ENCODE peak calls at places on chromosomes 16 and 17, in nine cellular contexts. R is ovary, A is HCT116, B is heart right ventricle, L is brain microvascular endothelial cell, O is MM.1S, E is sigmoid colon, W is cardiac muscle cell, J is mammary epithelial cell. T is an unnamed sample.

GRCh38 chr16:77059441-77059840 is 131.5 kb upstream of the MON1B start:
- DNase-seq in R (no peak), A (no peak), B (no peak), L (no peak), O (no peak), E (no peak), W (peak), J (no peak), T (no peak)

GRCh38 chr16:4273858-4274291 is 1.1 kb upstream of the TFAP4 start:
- DNase-seq in R (peak), A (peak), B (peak), L (no peak), O (peak), E (peak), W (peak), J (peak), T (peak)

GRCh38 chr17:27339836-27340550 is 46.1 kb downstream of the WSB1 start:
- DNase-seq in R (no peak), A (peak), B (no peak), L (no peak), O (no peak), E (no peak), W (no peak), J (peak), T (peak)

GRCh38 chr17:3732171-3732570 is 8.5 kb downstream of the HASPIN start:
- DNase-seq in R (no peak), A (no peak), B (no peak), L (peak), O (peak), E (peak), W (no peak), J (no peak), T (peak)

GRCh38 chr17:46777943-46778915 is 40.3 kb downstream of the WNT3 start:
- DNase-seq in R (no peak), A (no peak), B (no peak), L (no peak), O (no peak), E (no peak), W (peak), J (no peak), T (no peak)

GRCh38 chr16:55499951-55500350 is 8.9 kb upstream of the LPCAT2 start:
- DNase-seq in R (no peak), A (peak), B (no peak), L (peak), O (no peak), E (peak), W (peak), J (peak), T (no peak)

GRCh38 chr16:4927661-4928060 is 9.3 kb downstream of the PPL start:
- DNase-seq in R (no peak), A (no peak), B (no peak), L (no peak), O (no peak), E (no peak), W (no peak), J (no peak), T (no peak)

GRCh38 chr16:56558024-56558747 is 6.7 kb upstream of the MT4 start:
- DNase-seq in R (peak), A (no peak), B (no peak), L (peak), O (no peak), E (no peak), W (no peak), J (peak), T (no peak)

GRCh38 chr16:2149630-2150417 is 1.4 kb downstream of the RAB26 start:
- DNase-seq in R (no peak), A (no peak), B (no peak), L (no peak), O (peak), E (no peak), W (no peak), J (no peak), T (peak)

GRCh38 chr17:22703786-22704441 is 1011.6 kb downstream of the KCNJ18 start:
- DNase-seq in R (no peak), A (no peak), B (no peak), L (no peak), O (no peak), E (peak), W (no peak), J (no peak), T (no peak)

GRCh38 chr17:2974347-2974746 is 89.1 kb downstream of the OR1D5 start:
- DNase-seq in R (no peak), A (no peak), B (no peak), L (no peak), O (no peak), E (no peak), W (no peak), J (no peak), T (no peak)

GRCh38 chr16:18979936-18980335 is 3.8 kb upstream of the TMC7 start:
- DNase-seq in R (no peak), A (no peak), B (no peak), L (no peak), O (no peak), E (no peak), W (no peak), J (no peak), T (no peak)

GRCh38 chr16:6828690-6829089 is 504.0 kb upstream of the RBFOX1 start:
- DNase-seq in R (no peak), A (no peak), B (no peak), L (no peak), O (no peak), E (no peak), W (no peak), J (no peak), T (no peak)

GRCh38 chr17:42699415-42699740 is 17.0 kb downstream of the CNTNAP1 start:
- DNase-seq in R (no peak), A (no peak), B (no peak), L (no peak), O (no peak), E (no peak), W (no peak), J (no peak), T (no peak)

GRCh38 chr17:49993423-49994037 is 1.5 kb downstream of the DLX3 start:
- DNase-seq in R (no peak), A (no peak), B (no peak), L (no peak), O (no peak), E (no peak), W (peak), J (no peak), T (peak)

GRCh38 chr17:80995131-80995530 is 3.5 kb downstream of the CHMP6 start:
- DNase-seq in R (no peak), A (no peak), B (no peak), L (no peak), O (no peak), E (no peak), W (no peak), J (no peak), T (no peak)

GRCh38 chr17:76645481-76645880 is 1.9 kb upstream of the ST6GALNAC1 start:
- DNase-seq in R (no peak), A (no peak), B (no peak), L (no peak), O (no peak), E (no peak), W (no peak), J (no peak), T (no peak)

GRCh38 chr17:4945176-4945943 is 3.0 kb downstream of the PFN1 start:
- DNase-seq in R (peak), A (peak), B (peak), L (peak), O (peak), E (peak), W (no peak), J (peak), T (peak)

GRCh38 chr16:58025351-58026138 is at the start of gene MMP15:
- DNase-seq in R (peak), A (peak), B (peak), L (peak), O (peak), E (peak), W (peak), J (peak), T (peak)

GRCh38 chr16:58022601-58023371 is 2.8 kb upstream of the MMP15 start:
- DNase-seq in R (peak), A (no peak), B (peak), L (peak), O (no peak), E (peak), W (no peak), J (peak), T (no peak)

GRCh38 chr16:58026139-58026704 is 668 bp downstream of the MMP15 start:
- DNase-seq in R (peak), A (no peak), B (peak), L (peak), O (no peak), E (peak), W (no peak), J (peak), T (peak)

GRCh38 chr16:58024673-58025350 is 742 bp upstream of the MMP15 start:
- DNase-seq in R (no peak), A (peak), B (peak), L (no peak), O (no peak), E (no peak), W (peak), J (no peak), T (peak)

GRCh38 chr16:58024347-58024672 is 1.2 kb upstream of the MMP15 start:
- DNase-seq in R (no peak), A (no peak), B (no peak), L (no peak), O (no peak), E (no peak), W (no peak), J (no peak), T (no peak)
- H3K4me3 ChIP-seq in R (no peak), A (peak), B (peak), L (no peak), O (no peak), E (peak), W (no peak), J (no peak), T (no peak)

GRCh38 chr17:65015855-65016254 is 40.7 kb downstream of the GNA13 start:
- DNase-seq in R (no peak), A (no peak), B (no peak), L (no peak), O (no peak), E (no peak), W (no peak), J (no peak), T (no peak)

GRCh38 chr17:65020284-65020683 is 36.3 kb downstream of the GNA13 start:
- DNase-seq in R (no peak), A (no peak), B (no peak), L (no peak), O (no peak), E (no peak), W (no peak), J (peak), T (no peak)

GRCh38 chr17:65018612-65019290 is 37.8 kb downstream of the GNA13 start:
- DNase-seq in R (no peak), A (no peak), B (no peak), L (no peak), O (no peak), E (no peak), W (peak), J (peak), T (no peak)

GRCh38 chr17:65013613-65014391 is 42.7 kb downstream of the GNA13 start:
- DNase-seq in R (no peak), A (peak), B (no peak), L (peak), O (no peak), E (no peak), W (no peak), J (peak), T (peak)

GRCh38 chr17:65017375-65017774 is 39.2 kb downstream of the GNA13 start:
- DNase-seq in R (no peak), A (no peak), B (no peak), L (no peak), O (no peak), E (no peak), W (no peak), J (no peak), T (no peak)
- TF ChIP-seq CTCF in R (no peak), A (no peak), B (no peak), L (no peak), O (no peak), E (no peak), W (no peak), J (no peak), T (no peak)

GRCh38 chr16:67483150-67483549 is at the start of gene AGRP:
- DNase-seq in R (no peak), A (no peak), B (no peak), L (no peak), O (no peak), E (no peak), W (no peak), J (no peak), T (no peak)
- H3K4me3 ChIP-seq in R (no peak), A (no peak), B (no peak), L (no peak), O (peak), E (no peak), W (no peak), J (no peak), T (peak)

GRCh38 chr16:27313422-27314160 is at the start of gene IL4R:
- DNase-seq in R (peak), A (peak), B (peak), L (peak), O (peak), E (peak), W (peak), J (peak), T (peak)
- TF ChIP-seq CTCF in R (no peak), A (no peak), B (no peak), L (no peak), O (no peak), E (no peak), W (no peak), J (no peak), T (no peak)

DNA sequence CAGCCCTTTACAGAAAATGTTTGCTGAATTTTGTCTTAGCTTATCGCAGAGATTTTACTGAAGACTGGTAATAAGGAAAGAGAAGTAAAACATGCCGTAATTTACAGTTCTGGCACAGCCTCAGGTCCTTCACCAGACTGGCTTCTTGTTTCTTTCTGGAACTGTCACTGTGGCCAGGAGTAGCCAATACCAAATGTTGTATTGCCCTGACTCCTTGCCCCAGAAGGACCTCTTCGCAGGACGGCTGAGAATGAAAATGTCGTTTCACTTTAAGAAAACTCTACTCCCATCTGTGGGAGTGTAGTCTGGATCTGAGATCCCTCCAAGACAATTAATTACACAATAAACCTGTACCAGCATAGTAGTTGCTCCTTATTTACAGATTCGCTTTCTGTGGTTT is 95.0 kb upstream of the GOT2 start:
- DNase-seq in R (no peak), A (no peak), B (no peak), L (no peak), O (no peak), E (no peak), W (no peak), J (no peak), T (no peak)
- H3K4me3 ChIP-seq in R (no peak), A (no peak), B (no peak), L (no peak), O (no peak), E (no peak), W (no peak), J (no peak), T (no peak)

DNA sequence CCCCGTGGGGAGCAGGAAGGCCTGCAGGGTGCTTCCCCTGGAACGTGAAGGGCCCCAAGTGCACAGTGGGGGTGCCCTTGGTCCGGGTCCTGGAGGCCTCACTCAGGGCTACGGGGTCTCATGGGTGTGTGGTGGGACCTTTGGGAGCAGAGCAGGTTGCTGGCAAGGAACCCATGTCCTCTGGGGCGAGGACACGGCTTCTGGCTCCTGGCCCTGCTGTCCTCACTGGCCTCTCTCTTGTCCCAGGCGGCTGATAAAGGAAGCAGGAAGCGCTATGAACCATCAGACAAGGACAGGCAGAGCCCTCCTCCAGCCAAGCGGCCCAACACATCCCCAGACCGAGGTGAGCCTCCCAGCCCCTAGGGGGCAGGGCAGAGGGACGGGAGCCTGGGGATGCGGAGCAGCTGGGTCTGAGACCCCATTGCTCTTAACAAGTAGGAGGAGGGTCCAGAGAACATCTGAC is 9.8 kb upstream of the IL17C start:
- DNase-seq in R (no peak), A (no peak), B (peak), L (no peak), O (no peak), E (no peak), W (peak), J (no peak), T (no peak)
- TF ChIP-seq CTCF in R (no peak), A (peak), B (peak), L (peak), O (peak), E (no peak), W (peak), J (no peak), T (peak)

GRCh38 chr16:14004031-14004718 is 66.9 kb upstream of the MRTFB start:
- DNase-seq in R (peak), A (no peak), B (peak), L (no peak), O (no peak), E (no peak), W (no peak), J (no peak), T (no peak)

GRCh38 chr16:14001521-14001920 is 69.6 kb upstream of the MRTFB start:
- DNase-seq in R (no peak), A (no peak), B (no peak), L (no peak), O (no peak), E (no peak), W (no peak), J (no peak), T (no peak)

GRCh38 chr16:14002416-14002815 is 68.7 kb upstream of the MRTFB start:
- DNase-seq in R (no peak), A (no peak), B (no peak), L (no peak), O (no peak), E (no peak), W (no peak), J (no peak), T (no peak)

GRCh38 chr16:14004719-14005315 is 66.3 kb upstream of the MRTFB start:
- DNase-seq in R (no peak), A (no peak), B (no peak), L (no peak), O (no peak), E (no peak), W (no peak), J (no peak), T (no peak)

DNA sequence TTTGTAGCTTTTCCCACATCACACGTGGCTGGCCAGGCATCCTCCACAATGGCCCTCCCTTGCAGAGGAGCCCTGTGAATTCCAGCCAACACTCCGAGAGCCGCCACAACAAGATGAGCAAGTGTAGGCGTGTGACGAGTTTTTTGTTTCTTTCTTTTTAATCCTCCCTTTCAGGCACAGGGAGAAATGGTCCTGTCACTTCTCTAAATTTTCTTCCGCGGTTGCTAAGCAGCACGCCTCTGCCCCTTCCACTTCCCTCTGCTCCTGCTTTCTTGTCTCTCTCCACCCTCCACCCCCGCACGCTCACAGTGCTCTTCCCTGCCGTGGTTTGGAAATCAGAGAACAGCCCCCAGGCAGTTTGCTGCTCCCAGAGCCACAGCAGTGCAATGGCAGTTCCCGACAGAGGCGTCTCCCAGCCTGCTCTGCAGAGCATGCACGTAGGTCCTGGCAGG is 68.0 kb upstream of the MRTFB start:
- DNase-seq in R (peak), A (no peak), B (peak), L (peak), O (no peak), E (peak), W (peak), J (peak), T (no peak)
- H3K4me3 ChIP-seq in R (peak), A (no peak), B (no peak), L (peak), O (no peak), E (peak), W (no peak), J (peak), T (no peak)

GRCh38 chr17:36611345-36612072 is 10.1 kb downstream of the MRM1 start:
- DNase-seq in R (no peak), A (no peak), B (no peak), L (peak), O (no peak), E (no peak), W (no peak), J (peak), T (no peak)

GRCh38 chr17:36609498-36609862 is 8.1 kb downstream of the MRM1 start:
- DNase-seq in R (no peak), A (no peak), B (no peak), L (no peak), O (no peak), E (no peak), W (no peak), J (no peak), T (no peak)

GRCh38 chr17:36610472-36610871 is 9.1 kb downstream of the MRM1 start:
- DNase-seq in R (no peak), A (no peak), B (no peak), L (no peak), O (no peak), E (no peak), W (no peak), J (peak), T (no peak)

GRCh38 chr17:36608280-36608679 is 6.9 kb downstream of the MRM1 start:
- DNase-seq in R (no peak), A (no peak), B (no peak), L (no peak), O (no peak), E (no peak), W (no peak), J (no peak), T (no peak)

DNA sequence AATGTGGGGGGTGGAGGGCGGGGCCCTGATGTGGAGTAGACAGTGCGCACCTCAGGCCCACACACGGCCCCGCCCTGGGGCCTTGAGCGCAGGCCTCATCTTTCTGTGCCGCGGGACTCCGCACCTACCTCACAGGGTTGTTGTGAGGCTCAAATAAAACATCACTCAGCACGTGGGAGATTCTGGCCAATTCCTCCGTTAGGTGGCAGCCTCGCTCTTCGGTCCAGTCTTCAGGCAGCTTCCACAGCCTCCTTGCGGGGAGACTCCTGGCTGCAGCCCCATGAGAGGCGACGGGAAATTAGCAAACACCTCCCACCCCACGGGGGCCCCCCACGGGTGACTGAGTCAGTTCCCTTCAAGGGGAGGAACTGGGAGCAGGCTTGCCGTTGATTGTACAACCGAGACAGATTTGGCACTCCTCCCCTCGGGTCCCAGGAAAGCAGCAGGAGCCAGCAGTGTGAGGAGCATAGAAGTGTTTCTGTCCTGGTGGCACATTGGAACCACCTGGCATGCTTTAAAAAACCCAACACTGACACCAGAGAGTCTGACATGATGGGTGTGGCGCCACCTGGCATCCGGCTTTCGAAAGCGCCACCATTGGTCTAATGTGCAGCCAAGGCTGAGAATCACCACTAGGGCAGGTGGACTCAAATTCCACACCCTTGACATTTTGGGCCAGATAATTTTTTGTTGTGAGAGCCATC is 7.6 kb downstream of the MRM1 start:
- DNase-seq in R (peak), A (peak), B (no peak), L (peak), O (peak), E (no peak), W (peak), J (peak), T (peak)
- TF ChIP-seq CTCF in R (no peak), A (peak), B (peak), L (peak), O (peak), E (no peak), W (peak), J (no peak), T (peak)

DNA sequence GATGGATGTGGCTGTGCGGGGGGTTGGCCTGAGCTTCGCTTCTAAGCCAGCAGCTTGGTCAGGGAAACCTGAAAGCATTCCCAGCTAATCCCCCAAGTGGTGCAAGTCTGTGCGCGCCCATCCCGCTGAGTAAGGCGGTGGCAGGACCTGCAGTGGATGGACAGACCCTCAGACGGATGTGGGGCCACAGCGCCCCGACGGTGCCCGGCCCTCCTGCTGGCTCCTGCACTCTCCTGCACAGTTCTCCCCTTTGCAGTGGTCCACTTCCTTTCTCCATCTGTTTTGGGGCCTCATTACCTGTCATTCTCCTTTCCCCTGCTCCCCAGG is 2.3 kb downstream of the ATP2A1 start:
- DNase-seq in R (no peak), A (no peak), B (no peak), L (no peak), O (no peak), E (no peak), W (no peak), J (no peak), T (no peak)
- H3K4me3 ChIP-seq in R (no peak), A (no peak), B (no peak), L (peak), O (no peak), E (peak), W (peak), J (no peak), T (peak)

GRCh38 chr16:14445935-14446715 is 183.9 kb downstream of the PARN start:
- DNase-seq in R (no peak), A (no peak), B (no peak), L (no peak), O (no peak), E (no peak), W (peak), J (no peak), T (no peak)
- TF ChIP-seq CTCF in R (no peak), A (no peak), B (no peak), L (no peak), O (no peak), E (no peak), W (no peak), J (no peak), T (no peak)

T was measured in GM12865.